ENCODE peak calls at places on chromosomes 11 and 22, in ten cellular contexts. C is GM13977, G is endothelial cell, J is psoas muscle, X is NB4, B is foreskin fibroblast, O is neural progenitor cell, A is tibial nerve, Q is kidney, M is WTC11. U is an unnamed sample.

GRCh38 chr11:128302425-128303186 is 284.8 kb downstream of the ETS1 start:
- DNase-seq in Q (no peak), M (no peak), A (no peak), X (no peak), J (no peak), B (no peak), C (peak; percentile 38), G (no peak), O (no peak), U (no peak)

GRCh38 chr11:16612801-16613400 is 125.5 kb upstream of the C11orf58 start:
- DNase-seq in J (peak; percentile 34), A (peak; percentile 12), B (no peak), X (no peak), O (peak; percentile 53), C (no peak), M (no peak), Q (no peak), G (peak; percentile 20), U (peak; percentile 15)

GRCh38 chr22:45629469-45630089 is 42.1 kb upstream of the ATXN10 start:
- DNase-seq in Q (peak; percentile 61), J (no peak), X (peak; percentile 30), O (no peak), C (no peak), M (no peak), G (no peak), A (no peak), B (no peak), U (no peak)

GRCh38 chr11:61534901-61535839 is 26.6 kb downstream of the LRRC10B start:
- DNase-seq in J (no peak), A (no peak), Q (no peak), X (no peak), G (no peak), O (no peak), C (no peak), B (no peak), M (no peak), U (no peak)

GRCh38 chr22:39528080-39528661 is 4.4 kb downstream of the RPS19BP1 start:
- DNase-seq in Q (peak; percentile 69), J (peak; percentile 55), C (no peak), A (no peak), G (no peak), M (no peak), X (no peak), O (no peak), B (no peak), U (no peak)

GRCh38 chr11:19345848-19346681 is 105.3 kb upstream of the E2F8 start:
- DNase-seq in X (peak; percentile 65), A (no peak), Q (peak; percentile 80), C (peak; percentile 68), M (peak; percentile 39), J (peak; percentile 56), G (peak; percentile 20), B (peak; percentile 16), O (peak; percentile 78), U (peak; percentile 61)

GRCh38 chr11:29801561-29801960 is 215.3 kb downstream of the KCNA4 start:
- DNase-seq in M (no peak), A (no peak), B (no peak), X (no peak), O (no peak), Q (no peak), G (no peak), C (no peak), J (no peak), U (no peak)

GRCh38 chr11:70900540-70900939 is 351.8 kb downstream of the SHANK2 start:
- DNase-seq in C (no peak), A (no peak), O (peak; percentile 48), M (no peak), J (no peak), X (no peak), B (no peak), G (no peak), Q (no peak), U (no peak)

GRCh38 chr11:120904116-120904515 is 119.8 kb upstream of the TBCEL start:
- DNase-seq in J (no peak), C (no peak), Q (no peak), B (no peak), G (no peak), O (no peak), A (no peak), X (no peak), M (no peak), U (no peak)

GRCh38 chr11:79404325-79404724 is 36.5 kb downstream of the TENM4 start:
- DNase-seq in M (no peak), G (no peak), J (no peak), C (no peak), O (no peak), A (peak; percentile 13), Q (no peak), B (peak; percentile 16), X (peak; percentile 88), U (no peak)

GRCh38 chr11:105189586-105189985 is 50.0 kb upstream of the CARD18 start:
- DNase-seq in A (peak; percentile 47), O (no peak), B (peak; percentile 32), C (no peak), M (no peak), X (peak; percentile 35), Q (no peak), J (no peak), G (no peak), U (no peak)

GRCh38 chr11:32935462-32936029 is 42.9 kb downstream of the QSER1 start:
- DNase-seq in C (no peak), B (no peak), J (no peak), O (no peak), G (no peak), X (peak; percentile 31), A (no peak), M (no peak), Q (no peak), U (no peak)

GRCh38 chr11:6693342-6694228 is 10.4 kb upstream of the MRPL17 start:
- DNase-seq in X (peak; percentile 59), M (no peak), A (peak; percentile 26), Q (no peak), O (no peak), B (peak; percentile 90), C (no peak), J (no peak), G (no peak), U (no peak)

GRCh38 chr11:107898270-107898669 is 30.0 kb upstream of the RAB39A start:
- DNase-seq in X (peak; percentile 66), C (peak; percentile 48), A (no peak), B (peak; percentile 23), M (no peak), Q (no peak), O (peak; percentile 44), J (no peak), G (peak; percentile 6), U (peak; percentile 43)

DNA sequence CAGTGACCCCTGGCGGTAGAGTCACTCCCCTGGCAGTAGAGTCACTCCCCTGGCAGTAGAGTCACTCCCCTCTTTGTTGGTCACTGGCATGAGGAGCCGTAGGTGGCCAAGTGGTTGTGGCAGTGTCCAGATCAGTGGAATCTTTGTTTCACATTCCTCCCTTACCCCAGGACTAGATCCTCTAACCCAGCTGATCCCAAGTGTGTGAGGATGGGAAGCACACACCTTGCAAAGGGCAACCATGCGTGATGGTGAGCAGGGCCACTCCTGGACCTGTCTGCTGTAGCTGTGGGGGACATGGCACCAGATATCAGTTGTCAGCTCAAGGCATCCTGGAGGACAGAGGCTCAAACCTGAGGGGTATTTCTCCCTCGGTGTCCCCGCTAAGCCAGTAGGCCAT is 37.8 kb downstream of the OSBP2 start:
- DNase-seq in X (no peak), A (no peak), J (peak; percentile 11), G (no peak), O (no peak), B (no peak), Q (no peak), C (no peak), M (no peak), U (no peak)
- TF ChIP-seq CTCF in X (no peak), A (no peak), J (no peak), G (no peak), O (peak; percentile 5), B (no peak), Q (no peak), C (no peak), M (no peak), U (no peak)

GRCh38 chr22:47171441-47172221 is 409.2 kb downstream of the TBC1D22A start:
- DNase-seq in A (no peak), Q (peak; percentile 63), M (peak; percentile 8), J (peak; percentile 34), X (no peak), O (no peak), G (no peak), C (no peak), B (no peak), U (no peak)

GRCh38 chr22:47167056-47167455 is 404.6 kb downstream of the TBC1D22A start:
- DNase-seq in M (no peak), J (no peak), B (no peak), O (no peak), A (no peak), X (no peak), C (no peak), Q (peak; percentile 14), G (no peak), U (no peak)

GRCh38 chr22:47169801-47170140 is 407.3 kb downstream of the TBC1D22A start:
- DNase-seq in J (peak; percentile 23), X (no peak), O (no peak), M (no peak), G (no peak), Q (peak; percentile 52), C (no peak), A (no peak), B (no peak), U (no peak)

GRCh38 chr22:47168441-47168840 is 406.0 kb downstream of the TBC1D22A start:
- DNase-seq in M (peak; percentile 5), G (no peak), B (no peak), O (no peak), X (no peak), J (peak; percentile 8), A (no peak), C (no peak), Q (peak; percentile 62), U (no peak)

GRCh38 chr22:47168900-47169800 is 406.7 kb downstream of the TBC1D22A start:
- DNase-seq in Q (peak; percentile 45), G (no peak), O (peak; percentile 35), B (no peak), A (no peak), C (no peak), J (peak; percentile 31), M (peak; percentile 68), X (peak; percentile 55), U (no peak)
- TF ChIP-seq CTCF in Q (peak; percentile 10), G (no peak), O (peak; percentile 46), B (peak; percentile 25), A (no peak), C (no peak), J (peak; percentile 11), M (peak; percentile 32), X (peak; percentile 24), U (no peak)

GRCh38 chr11:96391698-96392307 is 2.0 kb downstream of the JRKL start:
- DNase-seq in A (no peak), M (no peak), G (no peak), Q (no peak), O (no peak), C (no peak), J (no peak), B (no peak), X (no peak), U (no peak)
- TF ChIP-seq CTCF in A (no peak), M (no peak), G (no peak), Q (no peak), O (no peak), C (no peak), J (no peak), B (no peak), X (no peak), U (no peak)

DNA sequence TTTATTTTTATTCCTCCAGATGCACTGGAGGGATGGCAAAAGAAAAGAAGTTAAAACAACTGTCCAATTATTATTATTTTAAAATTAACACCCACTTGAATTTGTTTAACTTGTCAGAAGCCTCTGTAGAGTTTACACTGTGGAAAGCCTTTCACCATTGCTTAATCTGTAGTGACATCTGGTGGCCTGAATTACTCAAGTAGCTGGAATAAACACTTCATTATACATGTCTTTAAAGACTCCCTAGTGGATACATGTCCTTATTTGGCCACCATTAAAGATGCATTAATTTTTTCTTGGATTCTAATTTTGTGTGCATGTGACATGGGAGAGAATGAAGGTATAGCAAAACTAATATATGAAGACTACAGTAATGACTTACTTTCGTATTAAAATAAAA is 1496.5 kb downstream of the FAM181B start:
- DNase-seq in J (no peak), M (no peak), G (peak; percentile 32), O (peak; percentile 62), C (peak; percentile 7), B (no peak), X (peak; percentile 66), Q (no peak), A (peak; percentile 45), U (no peak)
- TF ChIP-seq CTCF in J (peak; percentile 27), M (no peak), G (peak; percentile 49), O (peak; percentile 77), C (peak; percentile 51), B (no peak), X (peak; percentile 21), Q (peak; percentile 48), A (peak; percentile 23), U (peak; percentile 16)

U was measured in GM10248.